ENCODE peak calls at places on chromosomes 1 and 21, in five cellular contexts. One of them, this sample, is unnamed.

GRCh38 chr1:234089396-234089795 is 184.9 kb downstream of the SLC35F3 start:
- DNase-seq in activated gamma-delta T cell: no peak
- DNase-seq in CD8-positive, alpha-beta memory T cell: no peak
- DNase-seq in T-helper 2 cell treated with Interferon-gamma antibody and Interleukin-4, amounts not matched to agents 5 μg/mL and 100 μg/mL, for 36 hours: no peak
- DNase-seq in activated CD8-positive, alpha-beta T cell treated with anti-CD3 and anti-CD28 coated beads for 36 hours: no peak
- DNase-seq in this sample: no peak

GRCh38 chr21:45642122-45642813 is 1.3 kb upstream of the PCBP3 start:
- DNase-seq in T-helper 2 cell treated with Interferon-gamma antibody and Interleukin-4, amounts not matched to agents 5 μg/mL and 100 μg/mL, for 36 hours: no peak
- DNase-seq in activated CD8-positive, alpha-beta T cell treated with anti-CD3 and anti-CD28 coated beads for 36 hours: no peak
- DNase-seq in activated gamma-delta T cell: no peak
- DNase-seq in CD8-positive, alpha-beta memory T cell: no peak
- DNase-seq in this sample: no peak

GRCh38 chr1:6109688-6110087 is 64.0 kb downstream of the KCNAB2 start:
- DNase-seq in T-helper 2 cell treated with Interferon-gamma antibody and Interleukin-4, amounts not matched to agents 5 μg/mL and 100 μg/mL, for 36 hours: no peak
- DNase-seq in activated CD8-positive, alpha-beta T cell treated with anti-CD3 and anti-CD28 coated beads for 36 hours: no peak
- DNase-seq in activated gamma-delta T cell: no peak
- DNase-seq in CD8-positive, alpha-beta memory T cell: no peak
- DNase-seq in this sample: no peak

GRCh38 chr1:17472814-17473213 is 33.3 kb upstream of the RCC2 start:
- DNase-seq in T-helper 2 cell treated with Interferon-gamma antibody and Interleukin-4, amounts not matched to agents 5 μg/mL and 100 μg/mL, for 36 hours: no peak
- DNase-seq in activated CD8-positive, alpha-beta T cell treated with anti-CD3 and anti-CD28 coated beads for 36 hours: no peak
- DNase-seq in CD8-positive, alpha-beta memory T cell: no peak
- DNase-seq in activated gamma-delta T cell: no peak
- DNase-seq in this sample: no peak

GRCh38 chr21:43348801-43349261 is 78.1 kb downstream of the SIK1 start:
- DNase-seq in T-helper 2 cell treated with Interferon-gamma antibody and Interleukin-4, amounts not matched to agents 5 μg/mL and 100 μg/mL, for 36 hours: no peak
- DNase-seq in activated gamma-delta T cell: no peak
- DNase-seq in CD8-positive, alpha-beta memory T cell: no peak
- DNase-seq in activated CD8-positive, alpha-beta T cell treated with anti-CD3 and anti-CD28 coated beads for 36 hours: no peak
- DNase-seq in this sample: no peak

GRCh38 chr1:181135462-181135781 is 46.9 kb downstream of the IER5 start:
- DNase-seq in CD8-positive, alpha-beta memory T cell: no peak
- DNase-seq in T-helper 2 cell treated with Interferon-gamma antibody and Interleukin-4, amounts not matched to agents 5 μg/mL and 100 μg/mL, for 36 hours: no peak
- DNase-seq in activated gamma-delta T cell: no peak
- DNase-seq in activated CD8-positive, alpha-beta T cell treated with anti-CD3 and anti-CD28 coated beads for 36 hours: peak; percentile 59
- DNase-seq in this sample: peak; percentile 53

GRCh38 chr1:181089017-181089776 is 697 bp downstream of the IER5 start:
- DNase-seq in activated CD8-positive, alpha-beta T cell treated with anti-CD3 and anti-CD28 coated beads for 36 hours: peak; percentile 43
- DNase-seq in T-helper 2 cell treated with Interferon-gamma antibody and Interleukin-4, amounts not matched to agents 5 μg/mL and 100 μg/mL, for 36 hours: no peak
- DNase-seq in activated gamma-delta T cell: peak; percentile 42
- DNase-seq in CD8-positive, alpha-beta memory T cell: peak; percentile 12
- DNase-seq in this sample: peak; percentile 45

GRCh38 chr1:35894183-35894582 is 11.2 kb downstream of the AGO1 start:
- DNase-seq in activated gamma-delta T cell: no peak
- DNase-seq in T-helper 2 cell treated with Interferon-gamma antibody and Interleukin-4, amounts not matched to agents 5 μg/mL and 100 μg/mL, for 36 hours: no peak
- DNase-seq in CD8-positive, alpha-beta memory T cell: no peak
- DNase-seq in activated CD8-positive, alpha-beta T cell treated with anti-CD3 and anti-CD28 coated beads for 36 hours: no peak
- DNase-seq in this sample: no peak

GRCh38 chr1:34684246-34684645 is 70.6 kb upstream of the GJB5 start:
- DNase-seq in CD8-positive, alpha-beta memory T cell: no peak
- DNase-seq in activated gamma-delta T cell: no peak
- DNase-seq in T-helper 2 cell treated with Interferon-gamma antibody and Interleukin-4, amounts not matched to agents 5 μg/mL and 100 μg/mL, for 36 hours: no peak
- DNase-seq in activated CD8-positive, alpha-beta T cell treated with anti-CD3 and anti-CD28 coated beads for 36 hours: peak; percentile 79
- DNase-seq in this sample: peak; percentile 38

GRCh38 chr1:11898831-11899467 is 27.3 kb downstream of the KIAA2013 start:
- DNase-seq in activated CD8-positive, alpha-beta T cell treated with anti-CD3 and anti-CD28 coated beads for 36 hours: peak; percentile 32
- DNase-seq in T-helper 2 cell treated with Interferon-gamma antibody and Interleukin-4, amounts not matched to agents 5 μg/mL and 100 μg/mL, for 36 hours: no peak
- DNase-seq in CD8-positive, alpha-beta memory T cell: no peak
- DNase-seq in activated gamma-delta T cell: no peak
- DNase-seq in this sample: no peak

GRCh38 chr21:28220670-28221069 is 772.0 kb downstream of the LTN1 start:
- DNase-seq in activated gamma-delta T cell: no peak
- DNase-seq in CD8-positive, alpha-beta memory T cell: no peak
- DNase-seq in activated CD8-positive, alpha-beta T cell treated with anti-CD3 and anti-CD28 coated beads for 36 hours: no peak
- DNase-seq in T-helper 2 cell treated with Interferon-gamma antibody and Interleukin-4, amounts not matched to agents 5 μg/mL and 100 μg/mL, for 36 hours: no peak
- DNase-seq in this sample: no peak

GRCh38 chr1:46550751-46551231 is 656 bp downstream of the KNCN start:
- DNase-seq in activated gamma-delta T cell: no peak
- DNase-seq in T-helper 2 cell treated with Interferon-gamma antibody and Interleukin-4, amounts not matched to agents 5 μg/mL and 100 μg/mL, for 36 hours: no peak
- DNase-seq in activated CD8-positive, alpha-beta T cell treated with anti-CD3 and anti-CD28 coated beads for 36 hours: no peak
- DNase-seq in CD8-positive, alpha-beta memory T cell: no peak
- DNase-seq in this sample: no peak

GRCh38 chr1:10152709-10153284 is 57.6 kb upstream of the KIF1B start:
- DNase-seq in activated CD8-positive, alpha-beta T cell treated with anti-CD3 and anti-CD28 coated beads for 36 hours: peak; percentile 63
- DNase-seq in T-helper 2 cell treated with Interferon-gamma antibody and Interleukin-4, amounts not matched to agents 5 μg/mL and 100 μg/mL, for 36 hours: peak; percentile 22
- DNase-seq in CD8-positive, alpha-beta memory T cell: no peak
- DNase-seq in activated gamma-delta T cell: no peak
- DNase-seq in this sample: peak; percentile 59

GRCh38 chr1:89739844-89740216 is 81.0 kb upstream of the LRRC8D start:
- DNase-seq in T-helper 2 cell treated with Interferon-gamma antibody and Interleukin-4, amounts not matched to agents 5 μg/mL and 100 μg/mL, for 36 hours: no peak
- DNase-seq in activated gamma-delta T cell: no peak
- DNase-seq in activated CD8-positive, alpha-beta T cell treated with anti-CD3 and anti-CD28 coated beads for 36 hours: no peak
- DNase-seq in CD8-positive, alpha-beta memory T cell: no peak
- DNase-seq in this sample: no peak

GRCh38 chr1:204150702-204151561 is 912 bp downstream of the ETNK2 start:
- DNase-seq in CD8-positive, alpha-beta memory T cell: no peak
- DNase-seq in activated CD8-positive, alpha-beta T cell treated with anti-CD3 and anti-CD28 coated beads for 36 hours: peak; percentile 31
- DNase-seq in T-helper 2 cell treated with Interferon-gamma antibody and Interleukin-4, amounts not matched to agents 5 μg/mL and 100 μg/mL, for 36 hours: no peak
- DNase-seq in activated gamma-delta T cell: no peak
- DNase-seq in this sample: no peak

GRCh38 chr1:165117482-165117881 is 239.0 kb downstream of the LMX1A start:
- DNase-seq in activated gamma-delta T cell: no peak
- DNase-seq in CD8-positive, alpha-beta memory T cell: no peak
- DNase-seq in T-helper 2 cell treated with Interferon-gamma antibody and Interleukin-4, amounts not matched to agents 5 μg/mL and 100 μg/mL, for 36 hours: no peak
- DNase-seq in activated CD8-positive, alpha-beta T cell treated with anti-CD3 and anti-CD28 coated beads for 36 hours: no peak
- DNase-seq in this sample: no peak

GRCh38 chr1:109500886-109501285 is 7.0 kb downstream of the CYB561D1 start:
- DNase-seq in activated gamma-delta T cell: no peak
- DNase-seq in T-helper 2 cell treated with Interferon-gamma antibody and Interleukin-4, amounts not matched to agents 5 μg/mL and 100 μg/mL, for 36 hours: no peak
- DNase-seq in CD8-positive, alpha-beta memory T cell: no peak
- DNase-seq in activated CD8-positive, alpha-beta T cell treated with anti-CD3 and anti-CD28 coated beads for 36 hours: no peak
- DNase-seq in this sample: no peak

GRCh38 chr1:234955107-234955731 is 173.4 kb downstream of the TOMM20 start:
- DNase-seq in activated CD8-positive, alpha-beta T cell treated with anti-CD3 and anti-CD28 coated beads for 36 hours: no peak
- DNase-seq in CD8-positive, alpha-beta memory T cell: no peak
- DNase-seq in T-helper 2 cell treated with Interferon-gamma antibody and Interleukin-4, amounts not matched to agents 5 μg/mL and 100 μg/mL, for 36 hours: no peak
- DNase-seq in activated gamma-delta T cell: no peak
- DNase-seq in this sample: peak; percentile 71

GRCh38 chr1:175402336-175402735 is 209.8 kb upstream of the KIAA0040 start:
- DNase-seq in T-helper 2 cell treated with Interferon-gamma antibody and Interleukin-4, amounts not matched to agents 5 μg/mL and 100 μg/mL, for 36 hours: no peak
- DNase-seq in CD8-positive, alpha-beta memory T cell: no peak
- DNase-seq in activated CD8-positive, alpha-beta T cell treated with anti-CD3 and anti-CD28 coated beads for 36 hours: no peak
- DNase-seq in activated gamma-delta T cell: no peak
- DNase-seq in this sample: no peak

GRCh38 chr1:106773206-106773605 is 283.3 kb upstream of the PRMT6 start:
- DNase-seq in activated gamma-delta T cell: no peak
- DNase-seq in CD8-positive, alpha-beta memory T cell: no peak
- DNase-seq in T-helper 2 cell treated with Interferon-gamma antibody and Interleukin-4, amounts not matched to agents 5 μg/mL and 100 μg/mL, for 36 hours: no peak
- DNase-seq in activated CD8-positive, alpha-beta T cell treated with anti-CD3 and anti-CD28 coated beads for 36 hours: no peak
- DNase-seq in this sample: no peak

GRCh38 chr1:204263240-204263848 is 49.6 kb upstream of the GOLT1A start:
- DNase-seq in activated gamma-delta T cell: no peak
- DNase-seq in CD8-positive, alpha-beta memory T cell: no peak
- DNase-seq in activated CD8-positive, alpha-beta T cell treated with anti-CD3 and anti-CD28 coated beads for 36 hours: no peak
- DNase-seq in T-helper 2 cell treated with Interferon-gamma antibody and Interleukin-4, amounts not matched to agents 5 μg/mL and 100 μg/mL, for 36 hours: no peak
- DNase-seq in this sample: no peak

GRCh38 chr1:108016451-108016920 is 51.5 kb upstream of the VAV3 start:
- DNase-seq in activated gamma-delta T cell: no peak
- DNase-seq in T-helper 2 cell treated with Interferon-gamma antibody and Interleukin-4, amounts not matched to agents 5 μg/mL and 100 μg/mL, for 36 hours: peak; percentile 30
- DNase-seq in CD8-positive, alpha-beta memory T cell: no peak
- DNase-seq in activated CD8-positive, alpha-beta T cell treated with anti-CD3 and anti-CD28 coated beads for 36 hours: peak; percentile 18
- DNase-seq in this sample: peak; percentile 65

GRCh38 chr1:78673120-78673519 is 23.5 kb downstream of the IFI44 start:
- DNase-seq in T-helper 2 cell treated with Interferon-gamma antibody and Interleukin-4, amounts not matched to agents 5 μg/mL and 100 μg/mL, for 36 hours: no peak
- DNase-seq in activated CD8-positive, alpha-beta T cell treated with anti-CD3 and anti-CD28 coated beads for 36 hours: peak; percentile 43
- DNase-seq in activated gamma-delta T cell: no peak
- DNase-seq in CD8-positive, alpha-beta memory T cell: no peak
- DNase-seq in this sample: peak; percentile 21

GRCh38 chr1:211517006-211517405 is 25.0 kb upstream of the RD3 start:
- DNase-seq in activated CD8-positive, alpha-beta T cell treated with anti-CD3 and anti-CD28 coated beads for 36 hours: peak; percentile 36
- DNase-seq in activated gamma-delta T cell: no peak
- DNase-seq in T-helper 2 cell treated with Interferon-gamma antibody and Interleukin-4, amounts not matched to agents 5 μg/mL and 100 μg/mL, for 36 hours: no peak
- DNase-seq in CD8-positive, alpha-beta memory T cell: no peak
- DNase-seq in this sample: peak; percentile 31

GRCh38 chr1:205570173-205570501 is 61.7 kb downstream of the ELK4 start:
- DNase-seq in activated CD8-positive, alpha-beta T cell treated with anti-CD3 and anti-CD28 coated beads for 36 hours: no peak
- DNase-seq in T-helper 2 cell treated with Interferon-gamma antibody and Interleukin-4, amounts not matched to agents 5 μg/mL and 100 μg/mL, for 36 hours: no peak
- DNase-seq in activated gamma-delta T cell: no peak
- DNase-seq in CD8-positive, alpha-beta memory T cell: no peak
- DNase-seq in this sample: no peak

GRCh38 chr1:111837398-111837797 is 81.7 kb downstream of the DDX20 start:
- DNase-seq in CD8-positive, alpha-beta memory T cell: no peak
- DNase-seq in activated gamma-delta T cell: no peak
- DNase-seq in activated CD8-positive, alpha-beta T cell treated with anti-CD3 and anti-CD28 coated beads for 36 hours: no peak
- DNase-seq in T-helper 2 cell treated with Interferon-gamma antibody and Interleukin-4, amounts not matched to agents 5 μg/mL and 100 μg/mL, for 36 hours: no peak
- DNase-seq in this sample: no peak

GRCh38 chr1:110454328-110454727 is 3.4 kb downstream of the PROK1 start:
- DNase-seq in activated gamma-delta T cell: no peak
- DNase-seq in T-helper 2 cell treated with Interferon-gamma antibody and Interleukin-4, amounts not matched to agents 5 μg/mL and 100 μg/mL, for 36 hours: no peak
- DNase-seq in activated CD8-positive, alpha-beta T cell treated with anti-CD3 and anti-CD28 coated beads for 36 hours: no peak
- DNase-seq in CD8-positive, alpha-beta memory T cell: no peak
- DNase-seq in this sample: no peak

GRCh38 chr1:176735201-176735600 is 272.2 kb downstream of the PAPPA2 start:
- DNase-seq in CD8-positive, alpha-beta memory T cell: no peak
- DNase-seq in activated CD8-positive, alpha-beta T cell treated with anti-CD3 and anti-CD28 coated beads for 36 hours: no peak
- DNase-seq in T-helper 2 cell treated with Interferon-gamma antibody and Interleukin-4, amounts not matched to agents 5 μg/mL and 100 μg/mL, for 36 hours: no peak
- DNase-seq in activated gamma-delta T cell: no peak
- DNase-seq in this sample: no peak

GRCh38 chr1:168643152-168643551 is 66.7 kb downstream of the XCL1 start:
- DNase-seq in T-helper 2 cell treated with Interferon-gamma antibody and Interleukin-4, amounts not matched to agents 5 μg/mL and 100 μg/mL, for 36 hours: no peak
- DNase-seq in activated CD8-positive, alpha-beta T cell treated with anti-CD3 and anti-CD28 coated beads for 36 hours: no peak
- DNase-seq in activated gamma-delta T cell: no peak
- DNase-seq in CD8-positive, alpha-beta memory T cell: no peak
- DNase-seq in this sample: no peak

GRCh38 chr1:178739285-178740045 is 14.4 kb downstream of the RALGPS2 start:
- DNase-seq in activated gamma-delta T cell: no peak
- DNase-seq in activated CD8-positive, alpha-beta T cell treated with anti-CD3 and anti-CD28 coated beads for 36 hours: no peak
- DNase-seq in T-helper 2 cell treated with Interferon-gamma antibody and Interleukin-4, amounts not matched to agents 5 μg/mL and 100 μg/mL, for 36 hours: no peak
- DNase-seq in CD8-positive, alpha-beta memory T cell: no peak
- DNase-seq in this sample: no peak

GRCh38 chr1:185080425-185080824 is 35.1 kb downstream of the RNF2 start:
- DNase-seq in activated CD8-positive, alpha-beta T cell treated with anti-CD3 and anti-CD28 coated beads for 36 hours: no peak
- DNase-seq in T-helper 2 cell treated with Interferon-gamma antibody and Interleukin-4, amounts not matched to agents 5 μg/mL and 100 μg/mL, for 36 hours: no peak
- DNase-seq in CD8-positive, alpha-beta memory T cell: no peak
- DNase-seq in activated gamma-delta T cell: no peak
- DNase-seq in this sample: no peak

GRCh38 chr1:20233866-20234265 is 47.5 kb upstream of the PLA2G2C start:
- DNase-seq in T-helper 2 cell treated with Interferon-gamma antibody and Interleukin-4, amounts not matched to agents 5 μg/mL and 100 μg/mL, for 36 hours: no peak
- DNase-seq in activated CD8-positive, alpha-beta T cell treated with anti-CD3 and anti-CD28 coated beads for 36 hours: no peak
- DNase-seq in CD8-positive, alpha-beta memory T cell: no peak
- DNase-seq in activated gamma-delta T cell: no peak
- DNase-seq in this sample: no peak

GRCh38 chr1:168179411-168180147 is 817 bp downstream of the TIPRL start:
- DNase-seq in activated CD8-positive, alpha-beta T cell treated with anti-CD3 and anti-CD28 coated beads for 36 hours: no peak
- DNase-seq in T-helper 2 cell treated with Interferon-gamma antibody and Interleukin-4, amounts not matched to agents 5 μg/mL and 100 μg/mL, for 36 hours: no peak
- DNase-seq in CD8-positive, alpha-beta memory T cell: no peak
- DNase-seq in activated gamma-delta T cell: no peak
- DNase-seq in this sample: peak; percentile 21

GRCh38 chr1:108107658-108108057 is 92.5 kb downstream of the SLC25A24 start:
- DNase-seq in activated CD8-positive, alpha-beta T cell treated with anti-CD3 and anti-CD28 coated beads for 36 hours: peak; percentile 58
- DNase-seq in T-helper 2 cell treated with Interferon-gamma antibody and Interleukin-4, amounts not matched to agents 5 μg/mL and 100 μg/mL, for 36 hours: peak; percentile 19
- DNase-seq in CD8-positive, alpha-beta memory T cell: no peak
- DNase-seq in activated gamma-delta T cell: no peak
- DNase-seq in this sample: peak; percentile 33

GRCh38 chr1:153220606-153221303 is 3.4 kb downstream of the PRR9 start:
- DNase-seq in activated gamma-delta T cell: no peak
- DNase-seq in activated CD8-positive, alpha-beta T cell treated with anti-CD3 and anti-CD28 coated beads for 36 hours: no peak
- DNase-seq in CD8-positive, alpha-beta memory T cell: no peak
- DNase-seq in T-helper 2 cell treated with Interferon-gamma antibody and Interleukin-4, amounts not matched to agents 5 μg/mL and 100 μg/mL, for 36 hours: no peak
- DNase-seq in this sample: no peak